ENCODE peak calls at places on chromosome 22, in four cellular contexts. T, L, B and I are unnamed samples.

GRCh38 chr22:32904044-32904443 is 102.5 kb downstream of the TIMP3 start:
- DNase-seq in B (no peak), T (peak; percentile 15), L (peak; percentile 61), I (no peak)

GRCh38 chr22:45008853-45009751 is 703 bp downstream of the PHF21B start:
- DNase-seq in T (no peak), B (no peak), L (peak; percentile 21), I (no peak)

GRCh38 chr22:49677495-49677889 is 150.2 kb downstream of the BRD1 start:
- DNase-seq in L (no peak), B (no peak), T (no peak), I (no peak)

GRCh38 chr22:20751185-20751851 is 22.6 kb upstream of the SERPIND1 start:
- DNase-seq in T (no peak), B (no peak), L (peak; percentile 11), I (no peak)

GRCh38 chr22:44536411-44536810 is 38.4 kb upstream of the RTL6 start:
- DNase-seq in T (no peak), B (no peak), L (no peak), I (no peak)

GRCh38 chr22:27786253-27786898 is 15.2 kb downstream of the MN1 start:
- DNase-seq in B (no peak), T (no peak), L (no peak), I (no peak)

GRCh38 chr22:27331526-27332281 is 469.9 kb downstream of the MN1 start:
- DNase-seq in B (no peak), L (peak; percentile 86), T (peak; percentile 38), I (no peak)

GRCh38 chr22:17841836-17842235 is 67.6 kb upstream of the BID start:
- DNase-seq in B (no peak), L (no peak), T (no peak), I (no peak)

GRCh38 chr22:38276161-38276560 is 3.4 kb upstream of the TMEM184B start:
- DNase-seq in B (no peak), T (peak; percentile 49), L (no peak), I (no peak)

GRCh38 chr22:43923191-43923590 is 414 bp upstream of the PNPLA3 start:
- DNase-seq in T (no peak), L (peak; percentile 16), B (no peak), I (peak; percentile 14)

GRCh38 chr22:39520874-39521857 is 804 bp downstream of the ATF4 start:
- DNase-seq in L (peak; percentile 86), B (peak; percentile 57), T (peak; percentile 84), I (peak; percentile 82)

GRCh38 chr22:38074181-38075104 is 9.5 kb downstream of the SLC16A8 start:
- DNase-seq in L (peak; percentile 60), T (no peak), B (no peak), I (no peak)

GRCh38 chr22:50283821-50284220 is 13.6 kb upstream of the MAPK11 start:
- DNase-seq in B (no peak), L (no peak), T (no peak), I (no peak)

GRCh38 chr22:44814266-44815098 is 62.1 kb downstream of the ARHGAP8 start:
- DNase-seq in T (no peak), B (no peak), L (no peak), I (no peak)

GRCh38 chr22:46110215-46110614 is 40.1 kb upstream of the PPARA start:
- DNase-seq in B (no peak), L (no peak), T (no peak), I (no peak)

GRCh38 chr22:46111645-46112306 is 38.5 kb upstream of the PPARA start:
- DNase-seq in L (no peak), B (no peak), T (no peak), I (no peak)

GRCh38 chr22:46107753-46108563 is 42.4 kb upstream of the PPARA start:
- DNase-seq in B (no peak), L (no peak), T (no peak), I (no peak)

GRCh38 chr22:46108564-46109473 is 41.5 kb upstream of the PPARA start:
- DNase-seq in L (peak; percentile 48), T (peak; percentile 45), B (no peak), I (no peak)

DNA sequence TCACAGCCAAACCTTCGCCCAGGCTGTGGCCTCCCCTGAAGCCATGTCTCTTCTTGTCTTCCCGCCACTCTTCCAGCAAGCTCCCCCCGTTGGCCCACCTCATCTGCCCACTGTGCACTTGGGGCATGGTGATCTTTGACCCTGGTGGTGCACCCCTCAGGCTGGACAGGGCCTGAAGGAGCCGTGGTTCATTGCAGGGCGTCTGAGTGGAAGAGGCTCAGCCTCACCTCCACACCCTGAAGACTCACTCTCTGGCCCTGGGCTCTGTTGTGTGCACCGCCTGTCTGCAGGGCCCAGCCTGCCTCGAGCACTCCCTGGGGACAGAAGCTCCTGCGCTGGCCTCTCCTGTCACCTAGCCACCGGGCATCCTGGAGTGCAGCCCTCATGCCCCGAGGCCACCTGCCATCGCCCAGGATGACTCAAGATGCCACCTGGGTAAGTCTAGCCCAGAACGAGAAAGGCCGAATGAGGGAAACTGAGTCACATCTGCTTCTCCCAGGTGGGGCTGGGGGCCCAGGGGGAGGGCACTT is 40.8 kb upstream of the PPARA start:
- DNase-seq in T (no peak), L (no peak), B (no peak), I (no peak)
- H3K27ac ChIP-seq in T (peak overlapping the region; percentile 82), L (no peak overlapping the region), B (no peak overlapping the region), I (no peak overlapping the region)

DNA sequence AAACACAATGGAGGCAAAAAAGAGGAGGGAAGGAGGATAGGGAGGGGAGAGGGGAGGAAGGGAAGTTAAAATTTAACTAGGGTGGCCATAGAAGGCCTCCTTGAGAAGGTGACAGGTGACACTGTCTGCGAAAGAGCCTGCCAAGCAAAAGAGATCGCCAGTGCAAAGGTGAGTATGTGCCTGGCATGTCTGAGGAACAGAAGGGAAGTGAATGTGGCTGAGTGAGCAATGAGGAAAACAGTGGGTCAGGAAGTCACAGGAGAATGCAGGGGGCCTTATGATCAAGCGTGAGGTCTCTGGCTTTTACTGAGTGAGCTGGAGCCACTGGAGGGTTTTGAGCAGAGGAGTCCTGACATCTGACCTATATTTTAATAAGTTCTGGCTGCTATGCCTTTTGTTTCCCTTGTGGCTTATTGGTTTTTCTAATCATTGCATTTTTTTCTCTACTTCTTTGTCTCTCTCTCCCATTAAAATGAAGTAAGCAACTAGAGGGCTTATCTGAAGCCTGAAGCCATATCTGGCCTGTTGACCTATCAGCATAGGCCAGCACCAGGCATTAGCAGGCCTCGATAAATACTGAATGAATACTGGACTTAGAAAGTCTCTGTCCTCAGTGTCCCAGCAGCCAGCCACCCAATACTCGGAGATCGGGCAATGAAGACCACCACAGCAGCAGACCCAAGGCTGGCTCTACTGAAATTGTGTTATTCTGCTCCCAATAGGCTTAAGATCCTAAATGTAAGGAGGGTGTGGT is 5.6 kb downstream of the AP1B1 start:
- DNase-seq in T (peak; percentile 67), L (no peak), B (no peak), I (no peak)
- H3K4me1 ChIP-seq in T (peaks cover 56% of the 10 kb centered on the region), L (peaks cover 9% of the 10 kb centered on the region), B (peaks cover 10% of the 10 kb centered on the region), I (no peaks in the 10 kb centered on the region)

DNA sequence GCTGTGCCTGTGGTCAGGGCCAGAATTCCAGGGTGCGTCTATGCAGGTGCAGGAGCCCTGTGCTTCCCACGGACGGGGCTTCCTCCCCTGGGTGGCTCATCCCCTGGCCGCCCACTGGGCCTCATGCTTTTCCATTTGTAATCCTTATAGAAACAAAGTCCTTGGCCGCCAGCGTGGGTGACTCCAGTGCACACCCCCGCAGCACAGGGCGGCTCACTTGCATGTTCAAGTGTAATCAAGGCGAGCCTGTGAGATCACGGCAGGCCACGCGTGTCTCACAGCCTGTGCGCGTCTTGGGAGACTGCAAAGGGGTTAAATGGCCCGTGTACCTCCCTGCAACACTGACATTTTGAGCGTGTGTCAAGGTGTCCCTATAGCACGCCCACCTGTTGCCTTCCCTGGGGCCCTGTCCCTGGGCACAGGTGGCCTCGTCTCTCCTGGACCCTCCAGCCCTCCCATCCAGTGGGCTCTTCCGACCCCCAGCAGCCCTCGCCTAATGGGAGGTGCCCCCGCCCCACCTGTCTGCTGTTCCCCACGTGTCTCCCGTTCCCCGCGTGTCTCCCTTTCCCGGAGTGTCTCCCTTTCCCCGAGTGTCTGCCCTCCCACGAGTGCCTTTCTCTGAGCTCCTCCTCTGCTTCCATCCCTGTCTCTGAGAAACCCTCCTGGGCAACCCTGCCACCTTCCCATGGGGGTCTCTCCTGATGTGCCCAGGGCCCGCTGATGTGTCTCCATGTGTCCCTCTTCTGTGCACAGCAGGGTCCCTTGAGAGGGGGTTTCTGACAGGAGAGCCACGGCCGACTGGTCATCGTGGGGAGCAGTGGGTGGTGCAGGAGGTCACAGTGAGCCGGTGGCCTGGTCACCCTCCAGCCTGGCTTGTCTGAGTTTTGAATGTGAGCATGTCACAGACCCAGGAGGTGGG is 1215.3 kb downstream of the BRD1 start:
- DNase-seq in B (no peak), L (no peak), T (no peak), I (no peak)
- H3K27ac ChIP-seq in B (no peak overlapping the region), L (no peak overlapping the region), T (no peak overlapping the region), I (no peak overlapping the region)

GRCh38 chr22:41491379-41492100 is 22.6 kb downstream of the ACO2 start:
- DNase-seq in B (no peak), L (peak; percentile 37), T (no peak), I (no peak)
- H3K4me1 ChIP-seq in B (no peaks in the 10 kb centered on the region), L (peaks cover 15% of the 10 kb centered on the region), T (peaks cover 23% of the 10 kb centered on the region), I (no peaks in the 10 kb centered on the region)